ENCODE peak calls at places on chromosomes 3 and 15, in four cellular contexts. V, A, E and T are unnamed samples.

GRCh38 chr3:38000242-38000916 is 9.8 kb downstream of the VILL start:
- DNase-seq in V (peak), A (no peak), E (peak), T (no peak)

GRCh38 chr15:27776501-27776900 is 322.6 kb downstream of the OCA2 start:
- DNase-seq in V (no peak), A (no peak), E (no peak), T (no peak)

GRCh38 chr3:13261104-13261800 is 158.9 kb downstream of the NUP210 start:
- DNase-seq in V (no peak), A (no peak), E (no peak), T (no peak)

GRCh38 chr3:14256561-14257342 is 78.1 kb downstream of the LSM3 start:
- DNase-seq in V (peak), A (no peak), E (peak), T (no peak)

GRCh38 chr15:30929982-30930381 is 26.3 kb downstream of the FAN1 start:
- DNase-seq in V (no peak), A (no peak), E (no peak), T (no peak)

GRCh38 chr3:186969607-186970006 is 39.3 kb downstream of the ST6GAL1 start:
- DNase-seq in V (peak), A (no peak), E (no peak), T (no peak)

GRCh38 chr3:120767106-120767505 is 24.6 kb downstream of the GTF2E1 start:
- DNase-seq in V (no peak), A (no peak), E (no peak), T (peak)

GRCh38 chr3:94374439-94375161 is 311.7 kb downstream of the NSUN3 start:
- DNase-seq in V (no peak), A (no peak), E (no peak), T (no peak)

GRCh38 chr15:76196286-76196948 is 114.9 kb downstream of the ETFA start:
- DNase-seq in V (peak), A (peak), E (peak), T (peak)

GRCh38 chr3:156620260-156620659 is 54.1 kb upstream of the TIPARP start:
- DNase-seq in V (peak), A (no peak), E (no peak), T (no peak)

GRCh38 chr15:45546789-45547188 is 24.2 kb upstream of the SLC30A4 start:
- DNase-seq in V (no peak), A (no peak), E (no peak), T (no peak)

GRCh38 chr3:33334364-33334763 is 57.1 kb downstream of the FBXL2 start:
- DNase-seq in V (no peak), A (no peak), E (no peak), T (no peak)

GRCh38 chr15:71588746-71589145 is 221.6 kb upstream of the NR2E3 start:
- DNase-seq in V (no peak), A (no peak), E (no peak), T (peak)

GRCh38 chr15:65394936-65395335 is 17.1 kb upstream of the IGDCC3 start:
- DNase-seq in V (no peak), A (no peak), E (no peak), T (no peak)

GRCh38 chr3:135918600-135918999 is 46.9 kb upstream of the PPP2R3A start:
- DNase-seq in V (no peak), A (no peak), E (no peak), T (peak)

GRCh38 chr15:57806003-57806402 is 99.5 kb downstream of the POLR2M start:
- DNase-seq in V (no peak), A (no peak), E (no peak), T (no peak)

GRCh38 chr3:117630885-117631284 is 921.3 kb downstream of the TUSC7 start:
- DNase-seq in V (no peak), A (no peak), E (no peak), T (no peak)

GRCh38 chr15:58770519-58770856 is 614 bp upstream of the MINDY2 start:
- DNase-seq in V (no peak), A (no peak), E (no peak), T (peak)

GRCh38 chr15:58115692-58116091 is 22.5 kb upstream of the AQP9 start:
- DNase-seq in V (no peak), A (no peak), E (no peak), T (peak)

GRCh38 chr15:56886450-56886856 is 32.0 kb upstream of the TCF12 start:
- DNase-seq in V (no peak), A (no peak), E (no peak), T (no peak)

GRCh38 chr15:85388962-85389361 is 8.6 kb downstream of the AKAP13 start:
- DNase-seq in V (no peak), A (no peak), E (no peak), T (no peak)

GRCh38 chr3:102741105-102741504 is 306.3 kb downstream of the ZPLD1 start:
- DNase-seq in V (no peak), A (no peak), E (no peak), T (no peak)

GRCh38 chr3:139935071-139935865 is at the start of gene CLSTN2:
- DNase-seq in V (peak), A (peak), E (peak), T (peak)

GRCh38 chr3:169337541-169337940 is 326.0 kb downstream of the MECOM start:
- DNase-seq in V (no peak), A (no peak), E (no peak), T (no peak)

GRCh38 chr15:70195808-70196304 is 98.1 kb upstream of the TLE3 start:
- DNase-seq in V (peak), A (peak), E (peak), T (peak)

GRCh38 chr15:81294501-81294850 is 29.5 kb downstream of the STARD5 start:
- DNase-seq in V (peak), A (no peak), E (no peak), T (no peak)

GRCh38 chr15:90113166-90113565 is 10.9 kb upstream of the IDH2 start:
- DNase-seq in V (no peak), A (no peak), E (no peak), T (no peak)

GRCh38 chr3:148794357-148794756 is 33.3 kb upstream of the CPB1 start:
- DNase-seq in V (no peak), A (no peak), E (no peak), T (no peak)

GRCh38 chr3:13792512-13793347 is 87.1 kb downstream of the WNT7A start:
- DNase-seq in V (no peak), A (no peak), E (no peak), T (no peak)

GRCh38 chr3:150765949-150766720 is 3.2 kb upstream of the SIAH2 start:
- DNase-seq in V (no peak), A (no peak), E (no peak), T (peak)

GRCh38 chr15:101029971-101030661 is 111.0 kb downstream of the LRRK1 start:
- DNase-seq in V (peak), A (no peak), E (no peak), T (no peak)

GRCh38 chr3:38140326-38141172 is 2.1 kb downstream of the MYD88 start:
- DNase-seq in V (no peak), A (no peak), E (no peak), T (no peak)

GRCh38 chr3:38655708-38656300 is 6.3 kb upstream of the SCN5A start:
- DNase-seq in V (no peak), A (no peak), E (no peak), T (peak)

GRCh38 chr15:101641894-101642293 is 10.3 kb downstream of the TM2D3 start:
- DNase-seq in V (no peak), A (no peak), E (no peak), T (peak)

GRCh38 chr3:156812521-156813335 is 13.4 kb upstream of the LEKR1 start:
- DNase-seq in V (peak), A (no peak), E (no peak), T (peak)

GRCh38 chr3:52432631-52433030 is 12.3 kb downstream of the SEMA3G start:
- DNase-seq in V (no peak), A (peak), E (no peak), T (no peak)

GRCh38 chr3:50459792-50460191 is 43.6 kb downstream of the CACNA2D2 start:
- DNase-seq in V (no peak), A (no peak), E (no peak), T (no peak)
- TF ChIP-seq CTCF in V (no peak), A (no peak), E (no peak), T (no peak)

DNA sequence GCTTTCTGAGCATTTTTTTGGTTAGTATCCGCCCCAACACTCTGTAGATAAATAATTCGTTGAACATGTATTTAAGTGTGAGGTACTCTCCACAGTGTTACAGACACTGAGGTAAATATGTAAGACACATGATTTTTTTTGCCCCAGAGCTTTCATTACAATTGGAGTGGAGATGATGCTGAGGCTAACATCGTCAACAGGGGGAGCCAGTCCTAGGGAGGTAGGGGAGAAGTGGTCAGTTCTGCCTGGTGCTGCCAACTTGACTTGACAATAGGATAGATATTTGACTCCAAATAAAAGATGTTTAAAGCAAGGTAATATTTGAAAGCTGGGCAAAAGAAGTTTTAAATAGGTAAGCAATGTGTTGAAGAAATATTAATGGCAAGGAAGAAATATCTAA is 295.7 kb downstream of the UNC13C start:
- DNase-seq in V (no peak), A (no peak), E (no peak), T (peak)
- TF ChIP-seq CTCF in V (no peak), A (no peak), E (no peak), T (no peak)

GRCh38 chr3:25789596-25790556 is at the start of gene OXSM:
- DNase-seq in V (peak), A (peak), E (peak), T (peak)

GRCh38 chr3:25784971-25785370 is 1.7 kb upstream of the NGLY1 start:
- DNase-seq in V (no peak), A (no peak), E (no peak), T (no peak)

GRCh38 chr3:25785826-25786225 is 2.6 kb upstream of the NGLY1 start:
- DNase-seq in V (no peak), A (no peak), E (no peak), T (no peak)

GRCh38 chr3:25789209-25789595 is 688 bp upstream of the OXSM start:
- DNase-seq in V (no peak), A (no peak), E (no peak), T (no peak)

DNA sequence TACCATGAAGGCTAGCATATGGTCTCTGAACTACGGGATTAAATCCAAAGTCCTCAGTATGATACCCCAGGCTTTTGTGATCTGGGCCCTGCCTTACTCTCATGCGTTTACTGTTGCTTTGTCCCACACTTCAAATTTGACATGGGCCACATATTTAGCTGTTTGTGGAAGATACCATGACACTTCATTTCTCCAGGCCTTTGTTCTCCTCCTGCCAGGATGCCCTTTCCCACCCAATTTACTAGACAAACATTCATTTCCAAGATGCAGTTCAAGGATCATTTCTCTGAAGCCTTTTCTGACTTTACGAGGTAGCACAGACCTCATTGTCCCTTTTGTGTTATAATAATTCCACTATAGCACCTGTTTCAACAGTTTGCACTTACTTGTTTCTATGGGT is 2.2 kb upstream of the OXSM start:
- DNase-seq in V (no peak), A (no peak), E (no peak), T (no peak)
- TF ChIP-seq CTCF in V (no peak), A (no peak), E (no peak), T (no peak)

GRCh38 chr15:83653288-83653638 is 660 bp upstream of the ADAMTSL3 start:
- DNase-seq in V (no peak), A (no peak), E (no peak), T (no peak)

GRCh38 chr15:83654379-83655236 is 685 bp downstream of the ADAMTSL3 start:
- DNase-seq in V (no peak), A (peak), E (no peak), T (no peak)

GRCh38 chr15:83655237-83655616 is 1.3 kb downstream of the ADAMTSL3 start:
- DNase-seq in V (no peak), A (no peak), E (no peak), T (no peak)

GRCh38 chr15:83652606-83653204 is 1.2 kb upstream of the ADAMTSL3 start:
- DNase-seq in V (no peak), A (no peak), E (no peak), T (no peak)

DNA sequence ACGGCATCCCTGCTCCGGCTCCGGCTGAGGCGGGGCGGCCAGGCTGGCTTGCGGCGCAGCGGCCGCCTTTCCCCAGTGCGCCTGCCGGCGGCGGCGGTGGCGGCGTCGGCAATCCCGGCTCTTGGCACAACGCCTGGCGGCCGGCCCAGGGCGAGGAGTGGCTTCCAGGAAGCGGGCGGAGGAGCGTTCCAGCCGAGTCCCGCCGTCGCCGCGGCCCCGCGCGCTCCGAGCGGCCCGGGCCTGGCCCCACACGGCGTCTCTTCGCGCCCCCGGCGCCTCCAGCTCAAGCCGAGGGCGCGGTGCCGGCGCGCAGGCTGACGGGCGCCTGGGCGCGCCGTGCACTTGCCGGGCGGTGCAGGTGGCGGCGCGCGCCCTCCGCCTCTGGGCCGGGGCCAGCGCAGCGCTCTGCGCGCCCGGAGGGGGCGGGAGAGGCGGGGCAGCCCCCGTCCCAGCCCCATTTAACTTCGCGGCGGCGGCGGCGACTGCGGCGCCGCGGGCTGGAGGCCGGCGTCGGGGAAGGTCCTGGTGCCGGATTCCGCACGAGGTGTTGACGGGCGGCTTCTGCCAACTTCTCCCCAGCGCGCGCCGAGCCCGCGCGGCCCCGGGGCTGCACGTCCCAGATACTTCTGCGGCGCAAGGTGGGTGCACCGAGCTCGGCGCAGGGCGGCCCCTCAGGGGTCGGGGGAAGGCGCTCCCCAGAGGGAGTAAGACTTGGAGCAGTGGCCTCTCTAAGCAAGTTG is at the start of gene ADAMTSL3:
- DNase-seq in V (no peak), A (peak), E (peak), T (peak)
- TF ChIP-seq CTCF in V (no peak), A (peak), E (no peak), T (no peak)

GRCh38 chr15:62648954-62649353 is 393.6 kb upstream of the TPM1 start:
- DNase-seq in V (no peak), A (no peak), E (no peak), T (peak)
- TF ChIP-seq CTCF in V (peak), A (peak), E (peak), T (peak)

GRCh38 chr3:194075088-194075615 is 60.8 kb upstream of the HES1 start:
- DNase-seq in V (peak), A (no peak), E (no peak), T (no peak)

GRCh38 chr3:194073926-194074325 is 62.0 kb upstream of the HES1 start:
- DNase-seq in V (no peak), A (no peak), E (no peak), T (no peak)

GRCh38 chr3:194076486-194076885 is 59.5 kb upstream of the HES1 start:
- DNase-seq in V (peak), A (no peak), E (no peak), T (no peak)

GRCh38 chr3:194077602-194078001 is 58.3 kb upstream of the HES1 start:
- DNase-seq in V (no peak), A (no peak), E (no peak), T (no peak)

DNA sequence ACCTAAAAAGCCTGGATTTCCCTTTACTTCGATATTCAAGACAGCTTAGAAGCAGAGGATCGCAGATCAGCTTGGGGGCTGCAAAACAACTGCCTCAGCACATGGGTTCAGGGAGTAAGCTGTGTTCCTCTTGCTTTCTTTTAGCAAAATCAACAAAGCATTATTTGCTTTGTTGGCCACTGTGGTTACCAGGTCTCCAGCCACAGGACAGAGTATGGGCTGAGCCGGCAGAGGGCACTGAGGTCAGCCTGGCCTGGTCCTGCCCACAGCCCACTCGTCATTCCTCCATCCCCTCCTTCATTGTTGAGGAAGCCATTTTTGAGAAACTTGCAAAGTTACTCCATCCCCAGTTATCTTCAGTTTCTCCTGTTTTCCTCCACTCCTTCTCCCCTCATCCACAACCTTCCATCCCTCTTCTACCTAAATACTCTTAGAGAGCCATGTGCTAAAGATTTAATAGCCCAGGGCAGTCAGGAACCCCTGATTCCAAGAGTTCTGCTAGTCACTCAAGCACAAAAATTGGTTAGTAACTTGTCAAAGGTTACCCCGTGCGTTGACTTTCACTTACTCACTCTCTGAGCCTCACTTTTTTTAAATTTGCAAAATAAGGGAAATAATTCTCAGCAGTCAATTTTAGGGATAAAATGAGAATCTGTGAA is 60.0 kb upstream of the HES1 start:
- DNase-seq in V (peak), A (no peak), E (no peak), T (no peak)
- TF ChIP-seq CTCF in V (no peak), A (no peak), E (no peak), T (no peak)

GRCh38 chr3:51391075-51391565 is at the start of gene RBM15B:
- DNase-seq in V (peak), A (peak), E (peak), T (peak)
- TF ChIP-seq CTCF in V (peak), A (peak), E (peak), T (peak)

DNA sequence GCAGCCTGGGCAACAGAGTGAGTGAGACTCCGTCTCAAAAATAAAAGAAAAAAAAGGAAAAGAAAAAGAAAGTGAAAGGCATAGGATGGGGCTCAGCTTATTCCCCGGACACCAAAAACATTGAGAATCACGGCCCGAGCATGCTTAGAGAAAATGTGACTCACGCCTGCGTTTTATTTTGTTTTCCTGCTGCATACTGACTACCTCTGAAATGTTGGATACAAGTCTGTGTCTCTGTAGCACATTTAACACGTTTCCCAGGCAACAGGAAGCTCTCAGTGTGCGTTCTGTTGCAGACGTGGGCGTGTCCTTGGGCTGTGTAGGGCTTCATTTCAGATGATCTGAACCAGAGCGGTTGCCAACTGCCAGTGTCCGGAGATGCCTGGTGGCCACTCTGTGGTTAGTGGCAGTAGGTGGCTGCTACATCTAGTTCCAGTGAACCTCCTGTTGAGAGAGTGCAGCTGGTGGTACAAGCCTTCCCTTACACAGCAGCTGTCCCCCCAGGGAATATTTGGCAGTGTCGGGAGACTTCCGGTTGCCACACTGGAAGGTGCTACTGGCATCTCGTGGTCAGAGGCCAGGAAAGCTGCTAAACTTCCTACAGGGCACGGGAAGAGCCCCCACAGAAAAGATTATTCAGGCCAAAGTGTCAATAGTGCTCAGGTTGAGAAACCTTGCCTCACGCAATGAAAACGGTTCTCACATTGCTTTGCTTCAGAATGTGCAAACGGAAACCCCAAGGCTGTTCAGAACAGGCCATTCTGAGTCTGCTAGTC is 3.0 kb downstream of the SLC51A start:
- DNase-seq in V (peak), A (peak), E (peak), T (peak)
- TF ChIP-seq CTCF in V (no peak), A (no peak), E (no peak), T (no peak)